ENCODE peak calls at places on chromosomes 12 and 14, in six cellular contexts. E is H1, D is H9, L is neuronal stem cell, U is mesendoderm, V is mesenchymal stem cell. J is an unnamed sample.

GRCh38 chr12:110135012-110135411 is 10.9 kb downstream of the IFT81 start:
- DNase-seq in E (no peak), D (no peak), L (no peak), U (no peak), V (peak), J (peak)

GRCh38 chr14:69582207-69582606 is 7.5 kb upstream of the CCDC177 start:
- DNase-seq in E (no peak), D (no peak), L (no peak), U (no peak), V (peak), J (peak)

GRCh38 chr14:68715032-68715924 is 77.6 kb downstream of the ZFP36L1 start:
- DNase-seq in E (no peak), D (no peak), L (no peak), U (no peak), V (peak), J (peak)

GRCh38 chr12:106135781-106136180 is 3.0 kb downstream of the NUAK1 start:
- DNase-seq in E (no peak), D (no peak), L (no peak), U (no peak), V (peak), J (peak)

GRCh38 chr12:129401572-129401971 is 502.3 kb downstream of the TMEM132D start:
- DNase-seq in E (no peak), D (no peak), L (no peak), U (peak), V (no peak), J (no peak)

GRCh38 chr14:84969501-84969900 is 560.4 kb upstream of the FLRT2 start:
- DNase-seq in E (no peak), D (no peak), L (no peak), U (peak), V (peak), J (no peak)

GRCh38 chr14:96064866-96065265 is 25.7 kb downstream of the C14orf132 start:
- DNase-seq in E (no peak), D (no peak), L (no peak), U (no peak), V (no peak), J (no peak)

GRCh38 chr14:49972199-49972671 is 79.4 kb downstream of the ARF6 start:
- DNase-seq in E (no peak), D (no peak), L (no peak), U (peak), V (peak), J (peak)

GRCh38 chr14:105926415-105927093 is 400.2 kb downstream of the TMEM121 start:
- DNase-seq in E (no peak), D (no peak), L (no peak), U (no peak), V (no peak), J (no peak)

GRCh38 chr14:105343194-105343593 is 28.6 kb downstream of the PACS2 start:
- DNase-seq in E (no peak), D (no peak), L (no peak), U (no peak), V (no peak), J (peak)

GRCh38 chr12:64097346-64098105 is 124.6 kb downstream of the KICS2 start:
- DNase-seq in E (no peak), D (no peak), L (no peak), U (no peak), V (no peak), J (peak)

GRCh38 chr12:108611884-108612415 is 14.1 kb upstream of the TMEM119 start:
- DNase-seq in E (peak), D (peak), L (no peak), U (peak), V (peak), J (peak)

GRCh38 chr14:63203618-63204406 is 431 bp upstream of the RHOJ start:
- DNase-seq in E (peak), D (peak), L (peak), U (peak), V (peak), J (peak)

GRCh38 chr14:74571901-74572828 is 39.9 kb downstream of the LTBP2 start:
- DNase-seq in E (no peak), D (no peak), L (no peak), U (no peak), V (peak), J (peak)

GRCh38 chr12:88855301-88855700 is 275.0 kb upstream of the KITLG start:
- DNase-seq in E (no peak), D (no peak), L (no peak), U (no peak), V (no peak), J (no peak)

GRCh38 chr14:89697281-89698060 is 257.1 kb downstream of the EFCAB11 start:
- DNase-seq in E (no peak), D (no peak), L (no peak), U (no peak), V (no peak), J (no peak)

GRCh38 chr14:54599932-54600331 is 33.0 kb downstream of the SAMD4A start:
- DNase-seq in E (no peak), D (no peak), L (no peak), U (no peak), V (no peak), J (peak)

GRCh38 chr14:96224480-96225096 is 19.9 kb downstream of the BDKRB2 start:
- DNase-seq in E (no peak), D (no peak), L (no peak), U (no peak), V (no peak), J (no peak)

GRCh38 chr12:52081263-52081733 is 1.8 kb downstream of the SMIM41 start:
- DNase-seq in E (no peak), D (no peak), L (no peak), U (no peak), V (peak), J (no peak)

GRCh38 chr12:62922539-62922938 is 12.4 kb downstream of the PPM1H start:
- DNase-seq in E (no peak), D (no peak), L (no peak), U (no peak), V (no peak), J (no peak)

GRCh38 chr14:61621444-61621843 is 73.9 kb upstream of the HIF1A start:
- DNase-seq in E (no peak), D (no peak), L (no peak), U (no peak), V (no peak), J (no peak)

GRCh38 chr12:122216445-122216844 is 9.4 kb downstream of the DIABLO start:
- DNase-seq in E (no peak), D (no peak), L (no peak), U (no peak), V (no peak), J (no peak)

GRCh38 chr12:32024884-32025599 is 65.8 kb downstream of the RESF1 start:
- DNase-seq in E (no peak), D (no peak), L (no peak), U (no peak), V (no peak), J (no peak)

GRCh38 chr12:78120866-78121590 is 290.3 kb downstream of the NAV3 start:
- DNase-seq in E (no peak), D (no peak), L (no peak), U (no peak), V (peak), J (peak)

GRCh38 chr14:40760703-40761102 is 846.0 kb upstream of the LRFN5 start:
- DNase-seq in E (no peak), D (no peak), L (no peak), U (no peak), V (no peak), J (no peak)

GRCh38 chr14:40762177-40762576 is 844.5 kb upstream of the LRFN5 start:
- DNase-seq in E (no peak), D (no peak), L (no peak), U (no peak), V (no peak), J (no peak)

GRCh38 chr14:40757376-40757775 is 849.3 kb upstream of the LRFN5 start:
- DNase-seq in E (no peak), D (no peak), L (no peak), U (peak), V (no peak), J (no peak)

DNA sequence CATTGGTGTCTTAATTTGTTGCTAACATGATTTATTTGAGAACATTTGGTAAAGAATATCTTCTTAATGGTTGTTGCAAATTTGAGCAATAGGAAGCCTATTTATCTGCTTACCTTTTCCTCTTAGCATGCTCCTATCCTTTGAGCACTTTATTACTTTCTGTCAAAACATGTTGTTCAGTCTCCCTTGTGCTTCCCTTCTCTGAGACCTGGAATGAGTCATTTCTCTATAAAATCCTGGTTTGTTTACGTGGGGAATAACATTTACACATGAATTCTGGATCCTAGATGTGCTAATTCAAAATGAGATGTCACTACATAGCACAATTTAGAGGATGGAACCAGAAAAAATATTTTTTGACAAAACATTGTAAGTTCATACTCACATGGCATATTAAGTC is 844.0 kb upstream of the LRFN5 start:
- DNase-seq in E (no peak), D (no peak), L (no peak), U (no peak), V (peak), J (no peak)
- H2BK15ac ChIP-seq in E (no peak), D (no peak), L (no peak), U (no peak), V (no peak), J (no peak)

DNA sequence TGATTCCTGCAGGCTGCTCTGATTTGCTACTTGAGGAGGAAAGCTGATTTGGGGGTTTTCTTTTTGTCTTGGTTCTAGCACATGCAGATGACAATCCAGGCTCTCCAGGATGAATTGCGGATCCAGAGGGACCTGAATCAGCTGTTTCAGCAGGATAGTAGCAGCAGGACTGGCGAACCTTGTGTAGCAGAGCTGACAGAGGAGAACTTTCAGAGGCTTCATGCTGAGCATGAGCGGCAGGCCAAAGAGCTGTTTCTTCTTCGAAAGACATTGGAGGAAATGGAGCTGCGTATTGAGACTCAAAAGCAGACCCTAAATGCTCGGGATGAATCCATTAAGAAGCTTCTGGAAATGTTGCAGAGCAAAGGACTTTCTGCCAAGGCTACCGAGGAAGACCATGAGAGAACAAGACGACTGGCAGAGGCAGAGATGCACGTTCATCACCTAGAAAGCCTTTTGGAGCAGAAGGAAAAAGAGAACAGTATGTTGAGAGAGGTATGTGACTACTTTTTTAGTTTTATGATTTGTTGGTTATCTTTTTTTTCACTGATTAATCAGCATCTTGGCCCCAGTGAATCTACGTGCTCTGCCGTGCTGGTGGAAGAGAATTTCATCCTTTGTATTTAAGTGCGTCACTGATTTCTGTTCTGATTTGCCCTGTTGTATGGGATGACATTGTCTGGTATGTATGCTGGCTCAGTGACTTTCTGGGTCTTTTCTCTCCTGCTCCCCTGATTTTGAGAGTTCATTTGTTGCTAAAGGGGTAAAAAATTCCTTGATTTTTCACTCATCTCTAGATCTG is 92.3 kb downstream of the ERC1 start:
- DNase-seq in E (no peak), D (peak), L (no peak), U (peak), V (peak), J (no peak)
- H2BK15ac ChIP-seq in E (no peak), D (no peak), L (no peak), U (no peak), V (no peak), J (no peak)

GRCh38 chr14:91169951-91170350 is 56.1 kb downstream of the DGLUCY start:
- DNase-seq in E (no peak), D (no peak), L (no peak), U (no peak), V (no peak), J (no peak)
- H2BK15ac ChIP-seq in E (no peak), D (no peak), L (no peak), U (no peak), V (no peak), J (no peak)

GRCh38 chr12:10363665-10363921 is 26.2 kb downstream of the KLRK1 start:
- DNase-seq in E (no peak), D (no peak), L (no peak), U (no peak), V (no peak), J (no peak)
- H2BK15ac ChIP-seq in E (peak), D (peak), L (peak), U (no peak), V (peak), J (peak)

GRCh38 chr14:24096545-24097181 is 2.6 kb downstream of the PCK2 start:
- DNase-seq in E (no peak), D (no peak), L (no peak), U (no peak), V (no peak), J (no peak)
- H2BK15ac ChIP-seq in E (no peak), D (no peak), L (no peak), U (no peak), V (no peak), J (no peak)

GRCh38 chr14:19771895-19772430 is 1.3 kb upstream of the OR4M1 start:
- DNase-seq in E (no peak), D (no peak), L (no peak), U (no peak), V (no peak), J (no peak)
- H2BK15ac ChIP-seq in E (no peak), D (no peak), L (no peak), U (no peak), V (no peak), J (no peak)

GRCh38 chr14:41824441-41824840 is 217.8 kb downstream of the LRFN5 start:
- DNase-seq in E (no peak), D (no peak), L (no peak), U (peak), V (no peak), J (no peak)
- H2BK15ac ChIP-seq in E (no peak), D (no peak), L (no peak), U (no peak), V (no peak), J (no peak)

GRCh38 chr12:38903596-38903995 is 1.8 kb downstream of the CPNE8 start:
- DNase-seq in E (no peak), D (no peak), L (no peak), U (peak), V (no peak), J (no peak)
- H2BK15ac ChIP-seq in E (no peak), D (no peak), L (no peak), U (no peak), V (no peak), J (no peak)

DNA sequence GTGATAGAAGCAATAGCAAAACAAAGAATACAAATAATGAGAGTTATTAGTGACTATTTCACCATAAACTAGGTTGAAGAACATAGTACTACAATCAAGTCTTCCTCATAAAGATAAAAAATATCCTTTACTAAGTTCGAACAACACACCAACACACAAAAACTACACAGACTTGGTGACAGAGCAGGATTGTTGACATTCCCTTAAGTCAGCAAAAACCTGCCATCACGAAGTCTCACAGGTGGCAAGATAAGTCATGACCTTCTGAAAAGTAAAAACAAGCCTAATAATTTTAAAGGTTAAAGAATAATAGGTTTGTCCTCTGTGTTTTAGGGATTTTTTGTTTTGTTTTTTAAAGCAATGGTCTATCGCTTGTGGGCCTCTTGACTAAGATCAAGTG is 173.0 kb downstream of the SEC23A start:
- DNase-seq in E (no peak), D (no peak), L (no peak), U (no peak), V (no peak), J (no peak)
- H2BK15ac ChIP-seq in E (no peak), D (no peak), L (no peak), U (no peak), V (no peak), J (no peak)

DNA sequence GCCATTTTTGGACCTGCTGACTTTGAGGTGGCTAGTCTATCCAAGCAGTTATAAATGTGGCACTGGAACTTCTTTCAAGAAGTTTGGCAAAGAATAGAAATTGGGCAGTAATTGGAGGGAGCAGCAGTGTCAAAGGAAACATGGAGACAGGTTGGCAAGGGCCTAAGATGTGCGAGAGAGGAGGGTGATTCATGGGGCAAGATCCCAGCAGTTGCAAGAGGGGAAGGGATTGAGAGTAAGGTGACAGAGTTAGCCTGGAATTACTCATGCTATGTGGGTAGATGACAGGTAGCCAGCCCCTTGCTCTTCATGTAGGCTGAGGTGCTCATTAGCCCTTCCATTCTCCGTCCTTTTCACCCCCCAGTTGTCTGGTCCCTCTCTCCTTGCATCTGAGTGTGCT is 42.2 kb downstream of the FBXL14 start:
- DNase-seq in E (no peak), D (no peak), L (no peak), U (no peak), V (no peak), J (no peak)
- H2BK15ac ChIP-seq in E (no peak), D (no peak), L (no peak), U (no peak), V (no peak), J (peak)

J was measured in IMR-90.